ENCODE peak calls at places on chromosome 3, in eight cellular contexts. One of them, this sample, is unnamed.
A peak's percentile ranks its signal among the peaks of the same experiment; 100 is the strongest.

GRCh38 chr3:39327053-39327745 is 2.3 kb upstream of the CCR8 start:
- DNase-seq in activated T-cell treated with anti-CD3 and anti-CD28 coated beads, Interleukin-2, amount 50 U/mL, for 72 hours: no peak
- DNase-seq in RWPE1: no peak
- DNase-seq in GM19239: no peak
- DNase-seq in amniotic stem cell: no peak
- DNase-seq in NCI-H1105 treated with DMSO at 0.1 percent for 48 hours: no peak
- DNase-seq in NCI-H460: no peak
- DNase-seq in stimulated activated CD4-positive, alpha-beta T cell treated with anti-CD3 and anti-CD28 coated beads, Interleukin-4, amount 100 ng/mL, for 48 hours: no peak
- DNase-seq in this sample: no peak

GRCh38 chr3:189500299-189500698 is 130.9 kb upstream of the TP63 start:
- DNase-seq in amniotic stem cell: no peak
- DNase-seq in stimulated activated CD4-positive, alpha-beta T cell treated with anti-CD3 and anti-CD28 coated beads, Interleukin-4, amount 100 ng/mL, for 48 hours: no peak
- DNase-seq in NCI-H1105 treated with DMSO at 0.1 percent for 48 hours: no peak
- DNase-seq in NCI-H460: no peak
- DNase-seq in GM19239: no peak
- DNase-seq in RWPE1: no peak
- DNase-seq in activated T-cell treated with anti-CD3 and anti-CD28 coated beads, Interleukin-2, amount 50 U/mL, for 72 hours: no peak
- DNase-seq in this sample: no peak

GRCh38 chr3:154538566-154539360 is 108.8 kb upstream of the GPR149 start:
- DNase-seq in amniotic stem cell: no peak
- DNase-seq in activated T-cell treated with anti-CD3 and anti-CD28 coated beads, Interleukin-2, amount 50 U/mL, for 72 hours: no peak
- DNase-seq in NCI-H1105 treated with DMSO at 0.1 percent for 48 hours: no peak
- DNase-seq in NCI-H460: no peak
- DNase-seq in GM19239: no peak
- DNase-seq in stimulated activated CD4-positive, alpha-beta T cell treated with anti-CD3 and anti-CD28 coated beads, Interleukin-4, amount 100 ng/mL, for 48 hours: no peak
- DNase-seq in RWPE1: no peak
- DNase-seq in this sample: peak; percentile 50

GRCh38 chr3:28328188-28329151 is 20.1 kb upstream of the ZCWPW2 start:
- DNase-seq in activated T-cell treated with anti-CD3 and anti-CD28 coated beads, Interleukin-2, amount 50 U/mL, for 72 hours: no peak
- DNase-seq in NCI-H460: no peak
- DNase-seq in NCI-H1105 treated with DMSO at 0.1 percent for 48 hours: peak; percentile 8
- DNase-seq in GM19239: no peak
- DNase-seq in RWPE1: no peak
- DNase-seq in amniotic stem cell: peak; percentile 6
- DNase-seq in stimulated activated CD4-positive, alpha-beta T cell treated with anti-CD3 and anti-CD28 coated beads, Interleukin-4, amount 100 ng/mL, for 48 hours: no peak
- DNase-seq in this sample: peak; percentile 32

GRCh38 chr3:162632672-162633071 is 1136.1 kb downstream of the OTOL1 start:
- DNase-seq in amniotic stem cell: no peak
- DNase-seq in NCI-H460: no peak
- DNase-seq in GM19239: no peak
- DNase-seq in RWPE1: no peak
- DNase-seq in activated T-cell treated with anti-CD3 and anti-CD28 coated beads, Interleukin-2, amount 50 U/mL, for 72 hours: no peak
- DNase-seq in stimulated activated CD4-positive, alpha-beta T cell treated with anti-CD3 and anti-CD28 coated beads, Interleukin-4, amount 100 ng/mL, for 48 hours: no peak
- DNase-seq in NCI-H1105 treated with DMSO at 0.1 percent for 48 hours: no peak
- DNase-seq in this sample: peak; percentile 67

GRCh38 chr3:89787485-89787884 is 680.1 kb downstream of the EPHA3 start:
- DNase-seq in NCI-H1105 treated with DMSO at 0.1 percent for 48 hours: no peak
- DNase-seq in amniotic stem cell: no peak
- DNase-seq in NCI-H460: no peak
- DNase-seq in RWPE1: no peak
- DNase-seq in GM19239: no peak
- DNase-seq in stimulated activated CD4-positive, alpha-beta T cell treated with anti-CD3 and anti-CD28 coated beads, Interleukin-4, amount 100 ng/mL, for 48 hours: no peak
- DNase-seq in activated T-cell treated with anti-CD3 and anti-CD28 coated beads, Interleukin-2, amount 50 U/mL, for 72 hours: no peak
- DNase-seq in this sample: no peak

GRCh38 chr3:166554006-166554405 is 716.8 kb upstream of the BCHE start:
- DNase-seq in NCI-H1105 treated with DMSO at 0.1 percent for 48 hours: no peak
- DNase-seq in NCI-H460: no peak
- DNase-seq in stimulated activated CD4-positive, alpha-beta T cell treated with anti-CD3 and anti-CD28 coated beads, Interleukin-4, amount 100 ng/mL, for 48 hours: no peak
- DNase-seq in GM19239: no peak
- DNase-seq in RWPE1: no peak
- DNase-seq in amniotic stem cell: no peak
- DNase-seq in activated T-cell treated with anti-CD3 and anti-CD28 coated beads, Interleukin-2, amount 50 U/mL, for 72 hours: no peak
- DNase-seq in this sample: no peak

GRCh38 chr3:8964436-8965370 is 1.4 kb upstream of the RAD18 start:
- DNase-seq in NCI-H460: no peak
- DNase-seq in activated T-cell treated with anti-CD3 and anti-CD28 coated beads, Interleukin-2, amount 50 U/mL, for 72 hours: no peak
- DNase-seq in GM19239: no peak
- DNase-seq in amniotic stem cell: peak; percentile 78
- DNase-seq in stimulated activated CD4-positive, alpha-beta T cell treated with anti-CD3 and anti-CD28 coated beads, Interleukin-4, amount 100 ng/mL, for 48 hours: no peak
- DNase-seq in NCI-H1105 treated with DMSO at 0.1 percent for 48 hours: no peak
- DNase-seq in RWPE1: peak; percentile 83
- DNase-seq in this sample: peak; percentile 91

GRCh38 chr3:119599558-119600174 is 2.0 kb downstream of the PLA1A start:
- DNase-seq in amniotic stem cell: no peak
- DNase-seq in GM19239: no peak
- DNase-seq in stimulated activated CD4-positive, alpha-beta T cell treated with anti-CD3 and anti-CD28 coated beads, Interleukin-4, amount 100 ng/mL, for 48 hours: no peak
- DNase-seq in NCI-H1105 treated with DMSO at 0.1 percent for 48 hours: no peak
- DNase-seq in activated T-cell treated with anti-CD3 and anti-CD28 coated beads, Interleukin-2, amount 50 U/mL, for 72 hours: no peak
- DNase-seq in NCI-H460: no peak
- DNase-seq in RWPE1: no peak
- DNase-seq in this sample: no peak

GRCh38 chr3:120274739-120275167 is 10.3 kb downstream of the GPR156 start:
- DNase-seq in amniotic stem cell: no peak
- DNase-seq in GM19239: no peak
- DNase-seq in RWPE1: no peak
- DNase-seq in activated T-cell treated with anti-CD3 and anti-CD28 coated beads, Interleukin-2, amount 50 U/mL, for 72 hours: no peak
- DNase-seq in stimulated activated CD4-positive, alpha-beta T cell treated with anti-CD3 and anti-CD28 coated beads, Interleukin-4, amount 100 ng/mL, for 48 hours: no peak
- DNase-seq in NCI-H1105 treated with DMSO at 0.1 percent for 48 hours: peak; percentile 21
- DNase-seq in NCI-H460: no peak
- DNase-seq in this sample: no peak

GRCh38 chr3:166451997-166452396 is 614.8 kb upstream of the BCHE start:
- DNase-seq in NCI-H460: no peak
- DNase-seq in NCI-H1105 treated with DMSO at 0.1 percent for 48 hours: no peak
- DNase-seq in amniotic stem cell: no peak
- DNase-seq in activated T-cell treated with anti-CD3 and anti-CD28 coated beads, Interleukin-2, amount 50 U/mL, for 72 hours: no peak
- DNase-seq in stimulated activated CD4-positive, alpha-beta T cell treated with anti-CD3 and anti-CD28 coated beads, Interleukin-4, amount 100 ng/mL, for 48 hours: no peak
- DNase-seq in RWPE1: peak; percentile 26
- DNase-seq in GM19239: no peak
- DNase-seq in this sample: peak; percentile 91

GRCh38 chr3:189001559-189001958 is 170.2 kb upstream of the TPRG1 start:
- DNase-seq in NCI-H1105 treated with DMSO at 0.1 percent for 48 hours: no peak
- DNase-seq in NCI-H460: peak; percentile 22
- DNase-seq in stimulated activated CD4-positive, alpha-beta T cell treated with anti-CD3 and anti-CD28 coated beads, Interleukin-4, amount 100 ng/mL, for 48 hours: no peak
- DNase-seq in amniotic stem cell: peak; percentile 50
- DNase-seq in GM19239: no peak
- DNase-seq in activated T-cell treated with anti-CD3 and anti-CD28 coated beads, Interleukin-2, amount 50 U/mL, for 72 hours: no peak
- DNase-seq in RWPE1: peak; percentile 68
- DNase-seq in this sample: peak; percentile 87

GRCh38 chr3:67090472-67090871 is 92.4 kb downstream of the KBTBD8 start:
- DNase-seq in GM19239: no peak
- DNase-seq in stimulated activated CD4-positive, alpha-beta T cell treated with anti-CD3 and anti-CD28 coated beads, Interleukin-4, amount 100 ng/mL, for 48 hours: no peak
- DNase-seq in activated T-cell treated with anti-CD3 and anti-CD28 coated beads, Interleukin-2, amount 50 U/mL, for 72 hours: no peak
- DNase-seq in amniotic stem cell: peak; percentile 40
- DNase-seq in NCI-H1105 treated with DMSO at 0.1 percent for 48 hours: no peak
- DNase-seq in RWPE1: peak; percentile 20
- DNase-seq in NCI-H460: no peak
- DNase-seq in this sample: peak; percentile 71

GRCh38 chr3:38136272-38136806 is 588 bp downstream of the ACAA1 start:
- DNase-seq in GM19239: no peak
- DNase-seq in activated T-cell treated with anti-CD3 and anti-CD28 coated beads, Interleukin-2, amount 50 U/mL, for 72 hours: peak; percentile 22
- DNase-seq in NCI-H460: no peak
- DNase-seq in amniotic stem cell: no peak
- DNase-seq in RWPE1: no peak
- DNase-seq in stimulated activated CD4-positive, alpha-beta T cell treated with anti-CD3 and anti-CD28 coated beads, Interleukin-4, amount 100 ng/mL, for 48 hours: no peak
- DNase-seq in NCI-H1105 treated with DMSO at 0.1 percent for 48 hours: no peak
- DNase-seq in this sample: no peak

GRCh38 chr3:100256724-100257123 is 4.1 kb upstream of the TBC1D23 start:
- DNase-seq in GM19239: no peak
- DNase-seq in amniotic stem cell: no peak
- DNase-seq in NCI-H460: no peak
- DNase-seq in stimulated activated CD4-positive, alpha-beta T cell treated with anti-CD3 and anti-CD28 coated beads, Interleukin-4, amount 100 ng/mL, for 48 hours: no peak
- DNase-seq in activated T-cell treated with anti-CD3 and anti-CD28 coated beads, Interleukin-2, amount 50 U/mL, for 72 hours: no peak
- DNase-seq in RWPE1: no peak
- DNase-seq in NCI-H1105 treated with DMSO at 0.1 percent for 48 hours: no peak
- DNase-seq in this sample: no peak

GRCh38 chr3:128850544-128850943 is 28.9 kb upstream of the ACAD9 start:
- DNase-seq in activated T-cell treated with anti-CD3 and anti-CD28 coated beads, Interleukin-2, amount 50 U/mL, for 72 hours: no peak
- DNase-seq in NCI-H1105 treated with DMSO at 0.1 percent for 48 hours: no peak
- DNase-seq in NCI-H460: no peak
- DNase-seq in amniotic stem cell: no peak
- DNase-seq in stimulated activated CD4-positive, alpha-beta T cell treated with anti-CD3 and anti-CD28 coated beads, Interleukin-4, amount 100 ng/mL, for 48 hours: no peak
- DNase-seq in RWPE1: no peak
- DNase-seq in GM19239: no peak
- DNase-seq in this sample: no peak

GRCh38 chr3:33277193-33277882 is at the start of gene FBXL2:
- DNase-seq in amniotic stem cell: peak; percentile 39
- DNase-seq in NCI-H460: peak; percentile 45
- DNase-seq in GM19239: peak; percentile 24
- DNase-seq in stimulated activated CD4-positive, alpha-beta T cell treated with anti-CD3 and anti-CD28 coated beads, Interleukin-4, amount 100 ng/mL, for 48 hours: peak; percentile 9
- DNase-seq in activated T-cell treated with anti-CD3 and anti-CD28 coated beads, Interleukin-2, amount 50 U/mL, for 72 hours: peak; percentile 45
- DNase-seq in RWPE1: peak; percentile 71
- DNase-seq in NCI-H1105 treated with DMSO at 0.1 percent for 48 hours: peak; percentile 79
- DNase-seq in this sample: peak; percentile 75

GRCh38 chr3:66479532-66479947 is 21.3 kb downstream of the LRIG1 start:
- DNase-seq in amniotic stem cell: no peak
- DNase-seq in GM19239: no peak
- DNase-seq in activated T-cell treated with anti-CD3 and anti-CD28 coated beads, Interleukin-2, amount 50 U/mL, for 72 hours: no peak
- DNase-seq in NCI-H460: no peak
- DNase-seq in RWPE1: no peak
- DNase-seq in NCI-H1105 treated with DMSO at 0.1 percent for 48 hours: no peak
- DNase-seq in stimulated activated CD4-positive, alpha-beta T cell treated with anti-CD3 and anti-CD28 coated beads, Interleukin-4, amount 100 ng/mL, for 48 hours: no peak
- DNase-seq in this sample: no peak

GRCh38 chr3:122994954-122995353 is 32.6 kb downstream of the SEMA5B start:
- DNase-seq in activated T-cell treated with anti-CD3 and anti-CD28 coated beads, Interleukin-2, amount 50 U/mL, for 72 hours: no peak
- DNase-seq in GM19239: no peak
- DNase-seq in NCI-H460: no peak
- DNase-seq in RWPE1: no peak
- DNase-seq in stimulated activated CD4-positive, alpha-beta T cell treated with anti-CD3 and anti-CD28 coated beads, Interleukin-4, amount 100 ng/mL, for 48 hours: no peak
- DNase-seq in amniotic stem cell: no peak
- DNase-seq in NCI-H1105 treated with DMSO at 0.1 percent for 48 hours: no peak
- DNase-seq in this sample: no peak

GRCh38 chr3:58004972-58005371 is 3.2 kb upstream of the FLNB start:
- DNase-seq in stimulated activated CD4-positive, alpha-beta T cell treated with anti-CD3 and anti-CD28 coated beads, Interleukin-4, amount 100 ng/mL, for 48 hours: no peak
- DNase-seq in amniotic stem cell: no peak
- DNase-seq in activated T-cell treated with anti-CD3 and anti-CD28 coated beads, Interleukin-2, amount 50 U/mL, for 72 hours: no peak
- DNase-seq in RWPE1: no peak
- DNase-seq in NCI-H1105 treated with DMSO at 0.1 percent for 48 hours: no peak
- DNase-seq in GM19239: no peak
- DNase-seq in NCI-H460: no peak
- DNase-seq in this sample: peak; percentile 96

GRCh38 chr3:111729087-111729846 is 129.8 kb upstream of the PHLDB2 start:
- DNase-seq in amniotic stem cell: peak; percentile 27
- DNase-seq in stimulated activated CD4-positive, alpha-beta T cell treated with anti-CD3 and anti-CD28 coated beads, Interleukin-4, amount 100 ng/mL, for 48 hours: no peak
- DNase-seq in activated T-cell treated with anti-CD3 and anti-CD28 coated beads, Interleukin-2, amount 50 U/mL, for 72 hours: no peak
- DNase-seq in RWPE1: no peak
- DNase-seq in GM19239: no peak
- DNase-seq in NCI-H1105 treated with DMSO at 0.1 percent for 48 hours: no peak
- DNase-seq in NCI-H460: no peak
- DNase-seq in this sample: no peak

GRCh38 chr3:153070153-153070868 is 91.7 kb upstream of the RAP2B start:
- DNase-seq in NCI-H460: no peak
- DNase-seq in amniotic stem cell: peak; percentile 35
- DNase-seq in activated T-cell treated with anti-CD3 and anti-CD28 coated beads, Interleukin-2, amount 50 U/mL, for 72 hours: no peak
- DNase-seq in RWPE1: no peak
- DNase-seq in NCI-H1105 treated with DMSO at 0.1 percent for 48 hours: no peak
- DNase-seq in GM19239: no peak
- DNase-seq in stimulated activated CD4-positive, alpha-beta T cell treated with anti-CD3 and anti-CD28 coated beads, Interleukin-4, amount 100 ng/mL, for 48 hours: no peak
- DNase-seq in this sample: peak; percentile 67

GRCh38 chr3:75192065-75192658 is 472.0 kb upstream of the FRG2C start:
- DNase-seq in GM19239: peak; percentile 7
- DNase-seq in NCI-H1105 treated with DMSO at 0.1 percent for 48 hours: peak; percentile 1
- DNase-seq in RWPE1: peak; percentile 2
- DNase-seq in stimulated activated CD4-positive, alpha-beta T cell treated with anti-CD3 and anti-CD28 coated beads, Interleukin-4, amount 100 ng/mL, for 48 hours: peak; percentile 47
- DNase-seq in activated T-cell treated with anti-CD3 and anti-CD28 coated beads, Interleukin-2, amount 50 U/mL, for 72 hours: peak; percentile 33
- DNase-seq in amniotic stem cell: peak; percentile 44
- DNase-seq in NCI-H460: peak; percentile 14
- DNase-seq in this sample: peak; percentile 55

GRCh38 chr3:48280883-48281282 is 40.0 kb downstream of the ZNF589 start:
- DNase-seq in RWPE1: no peak
- DNase-seq in activated T-cell treated with anti-CD3 and anti-CD28 coated beads, Interleukin-2, amount 50 U/mL, for 72 hours: no peak
- DNase-seq in NCI-H460: no peak
- DNase-seq in stimulated activated CD4-positive, alpha-beta T cell treated with anti-CD3 and anti-CD28 coated beads, Interleukin-4, amount 100 ng/mL, for 48 hours: no peak
- DNase-seq in GM19239: no peak
- DNase-seq in NCI-H1105 treated with DMSO at 0.1 percent for 48 hours: no peak
- DNase-seq in amniotic stem cell: no peak
- DNase-seq in this sample: no peak